ENCODE peak calls at places on chromosomes 7 and 10, in five cellular contexts. S, I, F, X and H are unnamed samples.

GRCh38 chr10:129531195-129531968 is 64.3 kb downstream of the MGMT start:
- DNase-seq in S (no peak), I (no peak), F (no peak), X (peak; percentile 56), H (peak; percentile 96)

GRCh38 chr10:80589726-80590373 is 52.1 kb downstream of the SH2D4B start:
- DNase-seq in S (no peak), I (no peak), F (no peak), X (no peak), H (no peak)

GRCh38 chr10:42974693-42975002 is 102.2 kb upstream of the RET start:
- DNase-seq in S (no peak), I (no peak), F (no peak), X (no peak), H (peak; percentile 45)

GRCh38 chr7:139044813-139045794 is 9.3 kb upstream of the ZC3HAV1L start:
- DNase-seq in S (no peak), I (no peak), F (no peak), X (no peak), H (no peak)

GRCh38 chr10:69957516-69958231 is 95.0 kb upstream of the MACROH2A2 start:
- DNase-seq in S (peak; percentile 14), I (no peak), F (no peak), X (no peak), H (no peak)

GRCh38 chr7:72437061-72437460 is 24.9 kb upstream of the CALN1 start:
- DNase-seq in S (no peak), I (no peak), F (no peak), X (no peak), H (no peak)

GRCh38 chr7:108135446-108136190 is 5.5 kb upstream of the LAMB4 start:
- DNase-seq in S (no peak), I (no peak), F (no peak), X (no peak), H (no peak)

GRCh38 chr10:131134001-131134576 is 177.4 kb downstream of the TCERG1L start:
- DNase-seq in S (no peak), I (no peak), F (no peak), X (no peak), H (no peak)

GRCh38 chr10:59907537-59907917 is 1.2 kb upstream of the CCDC6 start:
- DNase-seq in S (no peak), I (no peak), F (peak; percentile 5), X (no peak), H (no peak)

GRCh38 chr7:142375710-142376313 is 118.0 kb upstream of the PRSS58 start:
- DNase-seq in S (peak; percentile 89), I (peak; percentile 66), F (peak; percentile 28), X (peak; percentile 28), H (no peak)

GRCh38 chr7:30473903-30474302 is 4.7 kb downstream of the NOD1 start:
- DNase-seq in S (no peak), I (no peak), F (no peak), X (no peak), H (no peak)

GRCh38 chr7:80413395-80413955 is 98.4 kb downstream of the GNAT3 start:
- DNase-seq in S (no peak), I (no peak), F (no peak), X (no peak), H (no peak)

GRCh38 chr10:61179734-61180133 is 235.7 kb upstream of the RHOBTB1 start:
- DNase-seq in S (no peak), I (no peak), F (no peak), X (no peak), H (no peak)

GRCh38 chr10:59991661-59992060 is 85.3 kb upstream of the CCDC6 start:
- DNase-seq in S (no peak), I (peak; percentile 74), F (peak; percentile 8), X (no peak), H (no peak)

GRCh38 chr7:103539875-103540274 is 93.9 kb upstream of the SLC26A5 start:
- DNase-seq in S (no peak), I (no peak), F (no peak), X (no peak), H (no peak)

GRCh38 chr7:4115442-4115841 is 566.7 kb upstream of the FOXK1 start:
- DNase-seq in S (no peak), I (no peak), F (no peak), X (no peak), H (no peak)

GRCh38 chr7:49483142-49483541 is 290.3 kb upstream of the VWC2 start:
- DNase-seq in S (no peak), I (no peak), F (no peak), X (no peak), H (no peak)

GRCh38 chr10:63636812-63637211 is 115.6 kb downstream of the REEP3 start:
- DNase-seq in S (no peak), I (no peak), F (no peak), X (no peak), H (no peak)

GRCh38 chr10:70733051-70733450 is 52.1 kb downstream of the TBATA start:
- DNase-seq in S (no peak), I (no peak), F (no peak), X (no peak), H (no peak)

GRCh38 chr7:134546903-134547737 is 1.8 kb upstream of the AKR1B15 start:
- DNase-seq in S (peak; percentile 87), I (peak; percentile 72), F (peak; percentile 79), X (peak; percentile 62), H (peak; percentile 71)

GRCh38 chr7:157907091-157907490 is 570.3 kb downstream of the DNAJB6 start:
- DNase-seq in S (no peak), I (no peak), F (no peak), X (no peak), H (peak; percentile 49)

GRCh38 chr7:93044147-93044810 is 73.5 kb downstream of the SAMD9 start:
- DNase-seq in S (peak; percentile 44), I (peak; percentile 67), F (peak; percentile 26), X (peak; percentile 74), H (no peak)

GRCh38 chr7:74587435-74588126 is 69.9 kb upstream of the GTF2I start:
- DNase-seq in S (peak; percentile 81), I (peak; percentile 79), F (peak; percentile 88), X (peak; percentile 89), H (peak; percentile 99)

GRCh38 chr7:100726998-100727761 is 6.2 kb upstream of the ZAN start:
- DNase-seq in S (no peak), I (no peak), F (no peak), X (peak; percentile 61), H (peak; percentile 68)

GRCh38 chr10:49152663-49153062 is 18.8 kb upstream of the FAM170B start:
- DNase-seq in S (no peak), I (no peak), F (no peak), X (no peak), H (no peak)

GRCh38 chr10:132714096-132714721 is 71.7 kb downstream of the NKX6-2 start:
- DNase-seq in S (peak; percentile 72), I (no peak), F (no peak), X (no peak), H (no peak)

GRCh38 chr10:102462512-102463054 is 11.2 kb upstream of the C10orf95 start:
- DNase-seq in S (no peak), I (no peak), F (no peak), X (no peak), H (no peak)

GRCh38 chr7:135253851-135254815 is 20.5 kb downstream of the STRA8 start:
- DNase-seq in S (no peak), I (peak; percentile 70), F (peak; percentile 89), X (peak; percentile 76), H (peak; percentile 92)

GRCh38 chr10:83917519-83918506 is 221.5 kb upstream of the GHITM start:
- DNase-seq in S (peak; percentile 63), I (no peak), F (peak; percentile 3), X (no peak), H (peak; percentile 62)

GRCh38 chr7:83359108-83359507 is 196.4 kb upstream of the PCLO start:
- DNase-seq in S (no peak), I (no peak), F (no peak), X (no peak), H (no peak)

GRCh38 chr7:141074162-141074989 is 512 bp downstream of the TMEM178B start:
- DNase-seq in S (peak; percentile 63), I (no peak), F (no peak), X (no peak), H (peak; percentile 51)

GRCh38 chr7:97479740-97480290 is 252.1 kb upstream of the TAC1 start:
- DNase-seq in S (no peak), I (no peak), F (no peak), X (no peak), H (no peak)
- H2AFZ ChIP-seq in S (no peak overlapping the region), I (no peak overlapping the region), F (no peak overlapping the region), X (no peak overlapping the region), H (no peak overlapping the region)

DNA sequence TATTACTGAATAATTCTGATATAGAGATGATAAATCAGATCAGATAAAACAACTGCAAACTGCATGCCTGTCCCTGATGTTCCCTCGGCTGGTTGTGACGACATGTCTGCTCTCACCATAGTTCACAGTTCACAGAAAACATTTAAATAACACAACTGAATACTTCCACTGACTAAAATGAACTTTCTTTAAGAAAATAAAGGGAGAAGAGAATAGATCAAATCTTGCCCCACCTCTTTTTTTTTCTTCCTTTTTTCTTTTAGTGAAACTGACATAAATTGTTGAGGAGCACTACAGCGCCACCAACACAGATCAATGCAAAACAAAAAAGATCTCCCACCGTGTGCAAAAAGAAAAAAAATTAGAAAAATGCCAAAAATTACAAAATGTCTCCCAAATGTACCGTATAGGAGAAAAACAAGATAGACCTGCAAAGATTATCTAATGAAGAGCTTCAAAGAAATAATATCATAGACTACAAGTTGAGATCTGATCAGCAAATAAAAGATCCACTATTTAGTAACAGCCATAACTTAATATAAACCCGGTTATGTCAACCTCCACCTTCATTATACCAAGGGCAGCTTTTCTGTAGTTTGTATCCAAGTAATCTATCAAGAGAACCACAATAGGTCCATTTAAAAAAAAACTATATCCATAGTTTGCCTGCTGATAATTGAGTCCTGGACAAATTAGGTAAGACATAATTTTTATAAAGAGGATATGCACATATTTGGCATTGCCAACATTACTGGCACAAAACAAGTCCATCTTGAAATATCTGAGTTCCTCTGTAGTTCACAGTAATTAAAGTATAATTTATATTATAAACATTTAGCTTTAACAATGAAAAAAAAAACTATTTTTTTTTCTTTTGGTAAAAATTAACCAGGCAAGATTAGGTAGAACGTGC is 30.8 kb upstream of the EPC1 start:
- DNase-seq in S (no peak), I (peak; percentile 50), F (peak; percentile 79), X (peak; percentile 45), H (no peak)
- TF ChIP-seq CTCF in S (peak; percentile 34), I (peak; percentile 11), F (no peak), X (peak; percentile 40), H (peak; percentile 55)

GRCh38 chr10:51260376-51260775 is 186.1 kb downstream of the PRKG1 start:
- DNase-seq in S (no peak), I (no peak), F (no peak), X (no peak), H (no peak)

DNA sequence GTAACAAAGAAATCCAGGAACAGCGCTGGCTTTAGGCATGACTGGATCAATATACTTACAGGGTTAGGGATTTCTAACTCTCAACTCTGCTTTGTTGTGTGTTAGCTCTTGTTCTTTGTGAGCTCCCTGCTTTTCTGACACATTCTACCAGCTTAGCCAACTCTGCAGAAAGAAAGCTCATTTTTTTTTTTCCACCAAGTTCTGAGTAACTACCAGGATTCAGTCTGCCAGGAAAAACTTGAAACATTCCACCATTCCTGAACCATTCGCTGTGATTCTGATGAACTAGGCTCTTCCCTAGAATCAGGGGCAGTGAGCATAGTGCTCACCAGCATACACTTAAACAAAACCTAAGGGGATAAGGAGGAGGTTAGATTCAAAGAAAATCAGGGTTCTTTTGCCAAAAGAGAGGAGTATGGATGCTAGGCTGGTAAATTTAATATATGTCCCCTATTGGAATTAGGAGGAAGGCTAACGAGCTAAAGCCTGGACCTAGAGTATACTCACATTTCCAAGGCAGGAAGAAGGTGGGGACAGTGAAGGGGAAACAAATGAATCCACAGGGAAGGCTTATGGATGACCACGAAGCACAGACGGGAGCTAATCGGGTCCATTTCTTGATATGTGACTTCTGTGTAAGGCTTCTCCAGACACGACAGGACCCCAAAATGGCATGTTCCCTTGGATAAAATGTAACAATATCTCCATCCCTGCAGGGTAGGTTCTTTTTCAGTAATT is 183.4 kb downstream of the PRKG1 start:
- DNase-seq in S (no peak), I (no peak), F (no peak), X (peak; percentile 52), H (peak; percentile 58)
- H3K27ac ChIP-seq in S (no peak overlapping the region), I (no peak overlapping the region), F (no peak overlapping the region), X (no peak overlapping the region), H (no peak overlapping the region)

GRCh38 chr7:44716205-44716604 is 32.4 kb upstream of the ZMIZ2 start:
- DNase-seq in S (no peak), I (no peak), F (no peak), X (no peak), H (no peak)
- H2AFZ ChIP-seq in S (no peak overlapping the region), I (no peak overlapping the region), F (no peak overlapping the region), X (no peak overlapping the region), H (no peak overlapping the region)